ENCODE peak calls at places on chromosomes 11 and 22, in eight cellular contexts. One of them, this sample, is unnamed.

GRCh38 chr11:30914143-30914762 is 328.1 kb upstream of the MPPED2 start:
- DNase-seq in sigmoid colon: no peak
- DNase-seq in cardiac fibroblast: peak
- DNase-seq in epithelial cell of proximal tubule: no peak
- DNase-seq in brain microvascular endothelial cell: peak
- DNase-seq in lung: no peak
- DNase-seq in BE2C: peak
- DNase-seq in fibroblast of villous mesenchyme: peak
- DNase-seq in this sample: no peak

GRCh38 chr11:120135838-120136237 is 2.1 kb downstream of the TRIM29 start:
- DNase-seq in epithelial cell of proximal tubule: no peak
- DNase-seq in fibroblast of villous mesenchyme: no peak
- DNase-seq in sigmoid colon: no peak
- DNase-seq in BE2C: no peak
- DNase-seq in brain microvascular endothelial cell: no peak
- DNase-seq in cardiac fibroblast: no peak
- DNase-seq in lung: no peak
- DNase-seq in this sample: no peak

GRCh38 chr11:126716456-126717083 is 284.0 kb downstream of the KIRREL3 start:
- DNase-seq in epithelial cell of proximal tubule: no peak
- DNase-seq in fibroblast of villous mesenchyme: peak
- DNase-seq in lung: peak
- DNase-seq in cardiac fibroblast: peak
- DNase-seq in BE2C: peak
- DNase-seq in sigmoid colon: no peak
- DNase-seq in brain microvascular endothelial cell: peak
- DNase-seq in this sample: no peak

GRCh38 chr11:62573592-62574362 is at the start of gene EEF1G:
- DNase-seq in lung: peak
- DNase-seq in sigmoid colon: peak
- DNase-seq in epithelial cell of proximal tubule: peak
- DNase-seq in fibroblast of villous mesenchyme: peak
- DNase-seq in cardiac fibroblast: peak
- DNase-seq in BE2C: peak
- DNase-seq in brain microvascular endothelial cell: peak
- DNase-seq in this sample: peak

GRCh38 chr11:125201525-125202121 is 37.1 kb downstream of the PKNOX2 start:
- DNase-seq in fibroblast of villous mesenchyme: no peak
- DNase-seq in brain microvascular endothelial cell: no peak
- DNase-seq in sigmoid colon: no peak
- DNase-seq in lung: no peak
- DNase-seq in epithelial cell of proximal tubule: no peak
- DNase-seq in cardiac fibroblast: peak
- DNase-seq in BE2C: no peak
- DNase-seq in this sample: peak

GRCh38 chr11:3835100-3835485 is 5.7 kb downstream of the RHOG start:
- DNase-seq in sigmoid colon: no peak
- DNase-seq in fibroblast of villous mesenchyme: no peak
- DNase-seq in BE2C: no peak
- DNase-seq in brain microvascular endothelial cell: no peak
- DNase-seq in epithelial cell of proximal tubule: no peak
- DNase-seq in cardiac fibroblast: no peak
- DNase-seq in lung: no peak
- DNase-seq in this sample: no peak

GRCh38 chr22:39332441-39333064 is 13.1 kb upstream of the RPL3 start:
- DNase-seq in cardiac fibroblast: peak
- DNase-seq in sigmoid colon: no peak
- DNase-seq in epithelial cell of proximal tubule: no peak
- DNase-seq in BE2C: no peak
- DNase-seq in brain microvascular endothelial cell: no peak
- DNase-seq in fibroblast of villous mesenchyme: no peak
- DNase-seq in lung: no peak
- DNase-seq in this sample: peak

GRCh38 chr22:24247011-24247507 is 2.2 kb upstream of the GGT5 start:
- DNase-seq in sigmoid colon: no peak
- DNase-seq in brain microvascular endothelial cell: no peak
- DNase-seq in epithelial cell of proximal tubule: no peak
- DNase-seq in cardiac fibroblast: peak
- DNase-seq in BE2C: no peak
- DNase-seq in fibroblast of villous mesenchyme: no peak
- DNase-seq in lung: no peak
- DNase-seq in this sample: no peak

GRCh38 chr22:27139935-27140493 is 482.6 kb downstream of the MIAT start:
- DNase-seq in epithelial cell of proximal tubule: no peak
- DNase-seq in cardiac fibroblast: peak
- DNase-seq in fibroblast of villous mesenchyme: peak
- DNase-seq in sigmoid colon: peak
- DNase-seq in lung: no peak
- DNase-seq in BE2C: peak
- DNase-seq in brain microvascular endothelial cell: peak
- DNase-seq in this sample: peak

GRCh38 chr22:29804985-29805384 is 33.1 kb downstream of the ASCC2 start:
- DNase-seq in cardiac fibroblast: no peak
- DNase-seq in sigmoid colon: no peak
- DNase-seq in brain microvascular endothelial cell: no peak
- DNase-seq in epithelial cell of proximal tubule: no peak
- DNase-seq in fibroblast of villous mesenchyme: no peak
- DNase-seq in BE2C: no peak
- DNase-seq in lung: no peak
- DNase-seq in this sample: no peak

GRCh38 chr11:17369685-17370243 is 18.2 kb downstream of the NCR3LG1 start:
- DNase-seq in lung: no peak
- DNase-seq in BE2C: no peak
- DNase-seq in fibroblast of villous mesenchyme: no peak
- DNase-seq in epithelial cell of proximal tubule: no peak
- DNase-seq in brain microvascular endothelial cell: no peak
- DNase-seq in cardiac fibroblast: no peak
- DNase-seq in sigmoid colon: no peak
- DNase-seq in this sample: no peak

GRCh38 chr22:38834991-38835390 is 8.8 kb downstream of the NPTXR start:
- DNase-seq in epithelial cell of proximal tubule: no peak
- DNase-seq in lung: no peak
- DNase-seq in cardiac fibroblast: no peak
- DNase-seq in sigmoid colon: no peak
- DNase-seq in fibroblast of villous mesenchyme: no peak
- DNase-seq in brain microvascular endothelial cell: no peak
- DNase-seq in BE2C: no peak
- DNase-seq in this sample: no peak

GRCh38 chr11:84234462-84235202 is 948.5 kb upstream of the CCDC90B start:
- DNase-seq in sigmoid colon: no peak
- DNase-seq in lung: no peak
- DNase-seq in epithelial cell of proximal tubule: no peak
- DNase-seq in fibroblast of villous mesenchyme: no peak
- DNase-seq in cardiac fibroblast: no peak
- DNase-seq in BE2C: no peak
- DNase-seq in brain microvascular endothelial cell: no peak
- DNase-seq in this sample: no peak

GRCh38 chr11:120131941-120132644 is 5.8 kb downstream of the TRIM29 start:
- DNase-seq in BE2C: peak
- DNase-seq in cardiac fibroblast: no peak
- DNase-seq in brain microvascular endothelial cell: no peak
- DNase-seq in lung: no peak
- DNase-seq in sigmoid colon: peak
- DNase-seq in fibroblast of villous mesenchyme: no peak
- DNase-seq in epithelial cell of proximal tubule: no peak
- DNase-seq in this sample: no peak

GRCh38 chr11:71298761-71299181 is 46.4 kb upstream of the SHANK2 start:
- DNase-seq in fibroblast of villous mesenchyme: no peak
- DNase-seq in lung: peak
- DNase-seq in sigmoid colon: peak
- DNase-seq in brain microvascular endothelial cell: no peak
- DNase-seq in epithelial cell of proximal tubule: no peak
- DNase-seq in BE2C: no peak
- DNase-seq in cardiac fibroblast: no peak
- DNase-seq in this sample: no peak

GRCh38 chr11:44079376-44079775 is 13.3 kb downstream of the ACCS start:
- DNase-seq in epithelial cell of proximal tubule: no peak
- DNase-seq in lung: no peak
- DNase-seq in fibroblast of villous mesenchyme: no peak
- DNase-seq in cardiac fibroblast: no peak
- DNase-seq in sigmoid colon: no peak
- DNase-seq in brain microvascular endothelial cell: no peak
- DNase-seq in BE2C: no peak
- DNase-seq in this sample: no peak

GRCh38 chr11:77547863-77548551 is 41.7 kb upstream of the AQP11 start:
- DNase-seq in cardiac fibroblast: peak
- DNase-seq in fibroblast of villous mesenchyme: peak
- DNase-seq in BE2C: peak
- DNase-seq in sigmoid colon: no peak
- DNase-seq in epithelial cell of proximal tubule: peak
- DNase-seq in lung: no peak
- DNase-seq in brain microvascular endothelial cell: peak
- DNase-seq in this sample: no peak

GRCh38 chr11:29750392-29750791 is 266.4 kb downstream of the KCNA4 start:
- DNase-seq in sigmoid colon: no peak
- DNase-seq in BE2C: no peak
- DNase-seq in epithelial cell of proximal tubule: no peak
- DNase-seq in lung: no peak
- DNase-seq in brain microvascular endothelial cell: no peak
- DNase-seq in cardiac fibroblast: no peak
- DNase-seq in fibroblast of villous mesenchyme: no peak
- DNase-seq in this sample: no peak

GRCh38 chr22:38429460-38430128 is 25.4 kb downstream of the KCNJ4 start:
- DNase-seq in BE2C: peak
- DNase-seq in cardiac fibroblast: no peak
- DNase-seq in fibroblast of villous mesenchyme: peak
- DNase-seq in lung: no peak
- DNase-seq in brain microvascular endothelial cell: no peak
- DNase-seq in sigmoid colon: no peak
- DNase-seq in epithelial cell of proximal tubule: no peak
- DNase-seq in this sample: no peak

GRCh38 chr22:29108137-29108536 is 35.3 kb downstream of the KREMEN1 start:
- DNase-seq in epithelial cell of proximal tubule: no peak
- DNase-seq in sigmoid colon: no peak
- DNase-seq in brain microvascular endothelial cell: no peak
- DNase-seq in BE2C: no peak
- DNase-seq in cardiac fibroblast: peak
- DNase-seq in fibroblast of villous mesenchyme: peak
- DNase-seq in lung: no peak
- DNase-seq in this sample: no peak

GRCh38 chr11:19936461-19936860 is 223.8 kb downstream of the DBX1 start:
- DNase-seq in cardiac fibroblast: no peak
- DNase-seq in fibroblast of villous mesenchyme: no peak
- DNase-seq in sigmoid colon: no peak
- DNase-seq in lung: no peak
- DNase-seq in BE2C: no peak
- DNase-seq in brain microvascular endothelial cell: no peak
- DNase-seq in epithelial cell of proximal tubule: no peak
- DNase-seq in this sample: no peak

GRCh38 chr11:85941380-85941973 is 86.3 kb downstream of the CCDC83 start:
- DNase-seq in BE2C: peak
- DNase-seq in lung: peak
- DNase-seq in cardiac fibroblast: peak
- DNase-seq in sigmoid colon: peak
- DNase-seq in fibroblast of villous mesenchyme: peak
- DNase-seq in brain microvascular endothelial cell: peak
- DNase-seq in epithelial cell of proximal tubule: no peak
- DNase-seq in this sample: no peak

GRCh38 chr22:50011447-50012200 is 941 bp downstream of the IL17REL start:
- DNase-seq in cardiac fibroblast: no peak
- DNase-seq in BE2C: peak
- DNase-seq in lung: no peak
- DNase-seq in fibroblast of villous mesenchyme: no peak
- DNase-seq in sigmoid colon: peak
- DNase-seq in brain microvascular endothelial cell: no peak
- DNase-seq in epithelial cell of proximal tubule: no peak
- DNase-seq in this sample: no peak

GRCh38 chr11:95453616-95454118 is 222.7 kb upstream of the SESN3 start:
- DNase-seq in BE2C: peak
- DNase-seq in epithelial cell of proximal tubule: no peak
- DNase-seq in cardiac fibroblast: peak
- DNase-seq in lung: peak
- DNase-seq in fibroblast of villous mesenchyme: no peak
- DNase-seq in sigmoid colon: peak
- DNase-seq in brain microvascular endothelial cell: no peak
- DNase-seq in this sample: peak
- TF ChIP-seq CTCF in BE2C: no peak
- TF ChIP-seq CTCF in epithelial cell of proximal tubule: no peak
- TF ChIP-seq CTCF in cardiac fibroblast: no peak
- TF ChIP-seq CTCF in lung: no peak
- TF ChIP-seq CTCF in fibroblast of villous mesenchyme: no peak
- TF ChIP-seq CTCF in sigmoid colon: no peak
- TF ChIP-seq CTCF in brain microvascular endothelial cell: no peak
- TF ChIP-seq CTCF in this sample: no peak

GRCh38 chr22:44473166-44473565 is 24.9 kb downstream of the RTL6 start:
- DNase-seq in sigmoid colon: no peak
- DNase-seq in cardiac fibroblast: peak
- DNase-seq in lung: no peak
- DNase-seq in fibroblast of villous mesenchyme: no peak
- DNase-seq in brain microvascular endothelial cell: no peak
- DNase-seq in BE2C: no peak
- DNase-seq in epithelial cell of proximal tubule: no peak
- DNase-seq in this sample: no peak
- H3K4me3 ChIP-seq in sigmoid colon: no peak
- H3K4me3 ChIP-seq in cardiac fibroblast: no peak
- H3K4me3 ChIP-seq in lung: no peak
- H3K4me3 ChIP-seq in fibroblast of villous mesenchyme: no peak
- H3K4me3 ChIP-seq in brain microvascular endothelial cell: no peak
- H3K4me3 ChIP-seq in BE2C: no peak
- H3K4me3 ChIP-seq in epithelial cell of proximal tubule: no peak
- H3K4me3 ChIP-seq in this sample: no peak

GRCh38 chr11:11407738-11408084 is 54.7 kb upstream of the CSNK2A3 start:
- DNase-seq in sigmoid colon: no peak
- DNase-seq in BE2C: peak
- DNase-seq in brain microvascular endothelial cell: no peak
- DNase-seq in lung: no peak
- DNase-seq in cardiac fibroblast: no peak
- DNase-seq in epithelial cell of proximal tubule: no peak
- DNase-seq in fibroblast of villous mesenchyme: no peak
- DNase-seq in this sample: no peak

GRCh38 chr11:11406652-11407051 is 53.6 kb upstream of the CSNK2A3 start:
- DNase-seq in sigmoid colon: no peak
- DNase-seq in fibroblast of villous mesenchyme: no peak
- DNase-seq in cardiac fibroblast: no peak
- DNase-seq in BE2C: no peak
- DNase-seq in brain microvascular endothelial cell: no peak
- DNase-seq in lung: no peak
- DNase-seq in epithelial cell of proximal tubule: no peak
- DNase-seq in this sample: no peak

GRCh38 chr11:11408436-11409221 is 55.6 kb upstream of the CSNK2A3 start:
- DNase-seq in fibroblast of villous mesenchyme: peak
- DNase-seq in sigmoid colon: no peak
- DNase-seq in epithelial cell of proximal tubule: no peak
- DNase-seq in cardiac fibroblast: no peak
- DNase-seq in lung: no peak
- DNase-seq in BE2C: no peak
- DNase-seq in brain microvascular endothelial cell: no peak
- DNase-seq in this sample: no peak

GRCh38 chr11:11409224-11409623 is 56.2 kb upstream of the CSNK2A3 start:
- DNase-seq in cardiac fibroblast: no peak
- DNase-seq in brain microvascular endothelial cell: no peak
- DNase-seq in sigmoid colon: no peak
- DNase-seq in BE2C: no peak
- DNase-seq in fibroblast of villous mesenchyme: peak
- DNase-seq in epithelial cell of proximal tubule: no peak
- DNase-seq in lung: no peak
- DNase-seq in this sample: no peak

GRCh38 chr11:11407065-11407737 is 54.2 kb upstream of the CSNK2A3 start:
- DNase-seq in brain microvascular endothelial cell: no peak
- DNase-seq in lung: peak
- DNase-seq in BE2C: peak
- DNase-seq in fibroblast of villous mesenchyme: no peak
- DNase-seq in epithelial cell of proximal tubule: no peak
- DNase-seq in sigmoid colon: peak
- DNase-seq in cardiac fibroblast: no peak
- DNase-seq in this sample: no peak
- TF ChIP-seq CTCF in brain microvascular endothelial cell: no peak
- TF ChIP-seq CTCF in lung: no peak
- TF ChIP-seq CTCF in BE2C: peak
- TF ChIP-seq CTCF in fibroblast of villous mesenchyme: no peak
- TF ChIP-seq CTCF in epithelial cell of proximal tubule: no peak
- TF ChIP-seq CTCF in sigmoid colon: peak
- TF ChIP-seq CTCF in cardiac fibroblast: no peak
- TF ChIP-seq CTCF in this sample: no peak

GRCh38 chr22:36900880-36901279 is 12.5 kb upstream of the CSF2RB start:
- DNase-seq in epithelial cell of proximal tubule: no peak
- DNase-seq in brain microvascular endothelial cell: no peak
- DNase-seq in fibroblast of villous mesenchyme: no peak
- DNase-seq in sigmoid colon: no peak
- DNase-seq in lung: no peak
- DNase-seq in cardiac fibroblast: peak
- DNase-seq in BE2C: no peak
- DNase-seq in this sample: no peak
- H3K4me3 ChIP-seq in epithelial cell of proximal tubule: no peak
- H3K4me3 ChIP-seq in brain microvascular endothelial cell: no peak
- H3K4me3 ChIP-seq in fibroblast of villous mesenchyme: no peak
- H3K4me3 ChIP-seq in sigmoid colon: no peak
- H3K4me3 ChIP-seq in lung: no peak
- H3K4me3 ChIP-seq in cardiac fibroblast: no peak
- H3K4me3 ChIP-seq in BE2C: no peak
- H3K4me3 ChIP-seq in this sample: no peak

This sample was measured in retinal pigment epithelial cell.